ENCODE peak calls at places on chromosomes 11 and 22, in eight cellular contexts. J, T, P, U, W, B, X and D are unnamed samples.
A peak's percentile ranks its signal among the peaks of the same experiment; 100 is the strongest.

GRCh38 chr11:62860835-62861563 is 19.7 kb upstream of the SLC3A2 start:
- DNase-seq in J (no peak), T (no peak), P (no peak), U (no peak), W (no peak), B (no peak), X (no peak), D (no peak)

GRCh38 chr22:36125994-36126531 is 34.5 kb downstream of the APOL3 start:
- DNase-seq in J (no peak), T (no peak), P (no peak), U (no peak), W (no peak), B (no peak), X (no peak), D (no peak)

GRCh38 chr11:67504950-67505561 is at the start of gene PITPNM1:
- DNase-seq in J (peak; percentile 78), T (peak; percentile 76), P (peak; percentile 79), U (peak; percentile 48), W (peak; percentile 69), B (no peak), X (no peak), D (peak; percentile 37)

GRCh38 chr22:11628651-11629511 is 3899.1 kb upstream of the OR11H1 start:
- DNase-seq in J (no peak), T (no peak), P (no peak), U (no peak), W (no peak), B (no peak), X (no peak), D (no peak)

GRCh38 chr11:94767292-94767690 is 865 bp upstream of the AMOTL1 start:
- DNase-seq in J (no peak), T (no peak), P (no peak), U (no peak), W (no peak), B (no peak), X (no peak), D (no peak)

GRCh38 chr11:12449961-12450715 is 72.8 kb downstream of the PARVA start:
- DNase-seq in J (no peak), T (no peak), P (no peak), U (peak; percentile 43), W (no peak), B (no peak), X (peak; percentile 26), D (no peak)

GRCh38 chr22:26430600-26430999 is 1.5 kb downstream of the ASPHD2 start:
- DNase-seq in J (no peak), T (no peak), P (no peak), U (no peak), W (no peak), B (no peak), X (no peak), D (no peak)

GRCh38 chr11:78690588-78690987 is 115.9 kb upstream of the NARS2 start:
- DNase-seq in J (no peak), T (no peak), P (peak; percentile 45), U (no peak), W (no peak), B (no peak), X (peak; percentile 53), D (no peak)

GRCh38 chr22:39123811-39124668 is 27.0 kb downstream of the APOBEC3H start:
- DNase-seq in J (no peak), T (peak; percentile 60), P (no peak), U (no peak), W (no peak), B (no peak), X (no peak), D (no peak)

GRCh38 chr11:117852309-117852708 is 24.1 kb downstream of the FXYD6 start:
- DNase-seq in J (no peak), T (no peak), P (no peak), U (no peak), W (no peak), B (no peak), X (no peak), D (no peak)

GRCh38 chr11:34915136-34916013 is 804 bp downstream of the APIP start:
- DNase-seq in J (peak; percentile 56), T (no peak), P (no peak), U (no peak), W (peak; percentile 38), B (no peak), X (no peak), D (no peak)

GRCh38 chr11:20203836-20204235 is 43.6 kb upstream of the DBX1 start:
- DNase-seq in J (no peak), T (no peak), P (no peak), U (no peak), W (no peak), B (no peak), X (no peak), D (no peak)

GRCh38 chr22:46056169-46057041 is 79.4 kb upstream of the WNT7B start:
- DNase-seq in J (no peak), T (no peak), P (no peak), U (no peak), W (no peak), B (no peak), X (peak; percentile 59), D (no peak)